ENCODE peak calls at places on chromosome 17, in ten cellular contexts. Y is GF-D8; Q is dermis microvascular lymphatic vessel endothelial cell; U is left lung; O is stimulated activated CD8-positive, alpha-beta memory T cell treated with anti-CD3 and anti-CD28 coated beads, Interleukin-7, amount 100 ng/mL, for 24 hours; X is iris pigment epithelial cell; K is Calu3; W is foreskin keratinocyte; G is cardiac fibroblast; R is prostate gland. P is an unnamed sample.

GRCh38 chr17:28849281-28849680 is 5.5 kb upstream of the ERAL1 start:
- DNase-seq in K (no peak), R (no peak), O (no peak), Q (no peak), W (no peak), X (no peak), Y (no peak), U (no peak), G (peak; percentile 22), P (no peak)

GRCh38 chr17:43578699-43579569 is 32.8 kb upstream of the ETV4 start:
- DNase-seq in W (peak; percentile 57), R (no peak), Y (no peak), G (peak; percentile 48), Q (peak; percentile 63), O (no peak), U (no peak), K (peak; percentile 68), X (peak; percentile 39), P (no peak)

GRCh38 chr17:31052187-31052889 is 42.4 kb upstream of the NF1 start:
- DNase-seq in U (no peak), O (no peak), X (peak; percentile 98), W (peak; percentile 99), Y (peak; percentile 13), G (peak; percentile 94), K (peak; percentile 32), Q (no peak), R (peak; percentile 79), P (peak; percentile 94)

GRCh38 chr17:19755392-19755791 is 7.3 kb upstream of the ALDH3A1 start:
- DNase-seq in G (no peak), U (no peak), X (no peak), K (no peak), Y (no peak), Q (no peak), W (no peak), O (no peak), R (no peak), P (no peak)

GRCh38 chr17:17420035-17420434 is 56.8 kb upstream of the MED9 start:
- DNase-seq in Q (no peak), U (no peak), X (no peak), O (no peak), R (no peak), W (no peak), G (no peak), Y (no peak), K (no peak), P (no peak)

GRCh38 chr17:79993390-79994221 is 42.1 kb downstream of the TBC1D16 start:
- DNase-seq in O (no peak), X (peak; percentile 95), U (peak; percentile 92), G (peak; percentile 92), Y (peak; percentile 89), Q (no peak), K (peak; percentile 87), W (peak; percentile 72), R (peak; percentile 64), P (peak; percentile 83)

GRCh38 chr17:57271821-57272220 is 15.5 kb downstream of the MSI2 start:
- DNase-seq in K (no peak), X (no peak), W (no peak), R (peak; percentile 52), O (no peak), Q (no peak), G (no peak), U (no peak), Y (no peak), P (no peak)

GRCh38 chr17:81002409-81003361 is 11.0 kb downstream of the CHMP6 start:
- DNase-seq in R (no peak), X (peak; percentile 35), W (peak; percentile 61), Y (no peak), G (peak; percentile 64), K (peak; percentile 59), U (peak; percentile 71), Q (peak; percentile 16), O (no peak), P (peak; percentile 54)

GRCh38 chr17:21228111-21228510 is 14.2 kb upstream of the TMEM11 start:
- DNase-seq in U (no peak), Q (no peak), W (no peak), G (no peak), Y (no peak), X (no peak), K (no peak), R (no peak), O (no peak), P (no peak)

GRCh38 chr17:79080349-79080748 is 5.7 kb downstream of the ENGASE start:
- DNase-seq in R (no peak), U (no peak), Y (no peak), X (no peak), O (no peak), K (no peak), W (no peak), G (no peak), Q (no peak), P (no peak)

GRCh38 chr17:33657181-33657580 is 364.1 kb upstream of the ASIC2 start:
- DNase-seq in K (no peak), X (no peak), U (no peak), R (no peak), G (no peak), W (no peak), Q (no peak), O (no peak), Y (no peak), P (no peak)